ENCODE peak calls at places on chromosomes 3 and 15, in four cellular contexts. G, K, R and H are unnamed samples.

GRCh38 chr15:56815247-56815646 is 81.9 kb upstream of the ZNF280D start:
- DNase-seq in G (no peak), K (no peak), R (no peak), H (no peak)

GRCh38 chr3:15997274-15997943 is 177.1 kb upstream of the GALNT15 start:
- DNase-seq in G (no peak), K (no peak), R (no peak), H (no peak)

GRCh38 chr15:50131617-50132016 is 12.6 kb upstream of the ATP8B4 start:
- DNase-seq in G (no peak), K (no peak), R (no peak), H (no peak)

GRCh38 chr15:78437107-78437761 is 782 bp upstream of the IREB2 start:
- DNase-seq in G (no peak), K (no peak), R (no peak), H (peak; percentile 66)

GRCh38 chr3:128473737-128474136 is 7.0 kb upstream of the DNAJB8 start:
- DNase-seq in G (no peak), K (no peak), R (no peak), H (no peak)

GRCh38 chr3:29384640-29385039 is 103.8 kb downstream of the RBMS3 start:
- DNase-seq in G (no peak), K (no peak), R (peak; percentile 38), H (no peak)

GRCh38 chr3:16761576-16761975 is 123.2 kb upstream of the PLCL2 start:
- DNase-seq in G (no peak), K (no peak), R (no peak), H (no peak)

GRCh38 chr3:149378420-149379388 is 1.3 kb upstream of the TM4SF1 start:
- DNase-seq in G (no peak), K (no peak), R (peak; percentile 60), H (no peak)

GRCh38 chr3:119149484-119149883 is 3.5 kb downstream of the TEX55 start:
- DNase-seq in G (no peak), K (no peak), R (no peak), H (no peak)

GRCh38 chr15:71294636-71295241 is 179.5 kb downstream of the THSD4 start:
- DNase-seq in G (no peak), K (peak; percentile 52), R (peak; percentile 92), H (no peak)

GRCh38 chr3:126412841-126413692 is 18.4 kb downstream of the CFAP100 start:
- DNase-seq in G (no peak), K (no peak), R (no peak), H (no peak)

GRCh38 chr15:22941179-22941578 is 39.0 kb downstream of the CYFIP1 start:
- DNase-seq in G (no peak), K (no peak), R (no peak), H (no peak)

GRCh38 chr3:110855207-110855606 is 216.4 kb upstream of the NECTIN3 start:
- DNase-seq in G (no peak), K (no peak), R (no peak), H (no peak)

GRCh38 chr15:44550256-44550655 is 13.3 kb downstream of the EIF3J start:
- DNase-seq in G (no peak), K (no peak), R (peak; percentile 78), H (no peak)

GRCh38 chr3:58471025-58471887 is 20.6 kb upstream of the KCTD6 start:
- DNase-seq in G (no peak), K (peak; percentile 76), R (peak; percentile 100), H (no peak)

GRCh38 chr3:52891615-52892081 is 5.7 kb downstream of the STIMATE start:
- DNase-seq in G (no peak), K (no peak), R (peak; percentile 87), H (no peak)

GRCh38 chr3:197500812-197501211 is 55.0 kb downstream of the BDH1 start:
- DNase-seq in G (no peak), K (no peak), R (no peak), H (no peak)

GRCh38 chr3:173584834-173585831 is 187.6 kb downstream of the NLGN1 start:
- DNase-seq in G (peak; percentile 66), K (no peak), R (peak; percentile 38), H (no peak)

GRCh38 chr15:64808785-64809453 is 16.5 kb downstream of the PIF1 start:
- DNase-seq in G (no peak), K (no peak), R (no peak), H (no peak)

GRCh38 chr3:63656791-63657190 is 4.3 kb downstream of the SNTN start:
- DNase-seq in G (no peak), K (no peak), R (peak; percentile 27), H (no peak)

GRCh38 chr3:183328164-183328563 is 75.1 kb downstream of the B3GNT5 start:
- DNase-seq in G (no peak), K (no peak), R (no peak), H (no peak)

GRCh38 chr15:85805392-85805791 is 10.7 kb upstream of the KLHL25 start:
- DNase-seq in G (no peak), K (no peak), R (peak; percentile 16), H (no peak)